ENCODE peak calls at places on chromosomes 3 and 15, in five cellular contexts. A is sigmoid colon, U is fibroblast of pulmonary artery, Z is body of pancreas, M is HCT116. B is an unnamed sample.
A peak's percentile ranks its signal among the peaks of the same experiment; 100 is the strongest.

GRCh38 chr15:52505141-52505540 is 23.5 kb downstream of the MYO5A start:
- DNase-seq in M (no peak), Z (no peak), U (no peak), A (no peak), B (no peak)

GRCh38 chr15:38406451-38406850 is 47.5 kb upstream of the FAM98B start:
- DNase-seq in A (no peak), Z (no peak), U (no peak), M (no peak), B (no peak)

GRCh38 chr3:148079370-148079769 is 618.3 kb upstream of the AGTR1 start:
- DNase-seq in M (no peak), A (peak; percentile 80), U (no peak), Z (no peak), B (no peak)

GRCh38 chr15:101351736-101352135 is 56.7 kb upstream of the SNRPA1 start:
- DNase-seq in A (no peak), M (no peak), U (no peak), Z (no peak), B (no peak)

GRCh38 chr3:50427255-50427654 is 67.9 kb upstream of the TMEM115 start:
- DNase-seq in Z (no peak), M (no peak), U (no peak), A (no peak), B (no peak)

GRCh38 chr15:45157056-45157455 is 27.3 kb downstream of the DUOX1 start:
- DNase-seq in Z (no peak), U (peak; percentile 83), A (no peak), M (no peak), B (no peak)

GRCh38 chr3:185728630-185729334 is 96.1 kb downstream of the IGF2BP2 start:
- DNase-seq in M (no peak), U (peak; percentile 66), A (no peak), Z (no peak), B (no peak)

GRCh38 chr3:184227481-184227935 is 1.9 kb upstream of the VWA5B2 start:
- DNase-seq in Z (peak; percentile 42), U (peak; percentile 32), A (no peak), M (no peak), B (peak; percentile 49)

GRCh38 chr3:119350114-119350513 is 55.9 kb downstream of the ARHGAP31 start:
- DNase-seq in M (no peak), U (peak; percentile 54), A (no peak), Z (no peak), B (no peak)

GRCh38 chr3:174614046-174614445 is 245.1 kb upstream of the NAALADL2 start:
- DNase-seq in U (peak; percentile 3), A (no peak), Z (no peak), M (no peak), B (no peak)

GRCh38 chr3:122307987-122308386 is 17.1 kb upstream of the CSTA start:
- DNase-seq in Z (no peak), A (no peak), M (no peak), U (no peak), B (no peak)

GRCh38 chr3:66355394-66355793 is 134.6 kb downstream of the SLC25A26 start:
- DNase-seq in A (no peak), Z (no peak), M (no peak), U (no peak), B (peak; percentile 39)

GRCh38 chr3:196463804-196464203 is 31.6 kb upstream of the UBXN7 start:
- DNase-seq in M (no peak), Z (no peak), U (no peak), A (no peak), B (no peak)

GRCh38 chr3:140736863-140737460 is 59.1 kb downstream of the TRIM42 start:
- DNase-seq in A (no peak), Z (peak; percentile 36), U (peak; percentile 35), M (no peak), B (peak; percentile 27)

GRCh38 chr3:150469031-150469930 is 61.2 kb downstream of the TSC22D2 start:
- DNase-seq in Z (peak; percentile 49), U (peak; percentile 96), A (peak; percentile 81), M (peak; percentile 68), B (no peak)

GRCh38 chr15:68148039-68148438 is 57.1 kb downstream of the CALML4 start:
- DNase-seq in A (no peak), U (no peak), Z (no peak), M (no peak), B (no peak)

GRCh38 chr3:146970236-146970635 is 365.1 kb upstream of the PLSCR5 start:
- DNase-seq in A (no peak), M (no peak), U (no peak), Z (no peak), B (no peak)

GRCh38 chr3:62186967-62187366 is 186.4 kb downstream of the FEZF2 start:
- DNase-seq in Z (no peak), A (no peak), U (peak; percentile 57), M (peak; percentile 0), B (peak; percentile 15)

GRCh38 chr3:132912416-132912753 is 125.8 kb upstream of the TMEM108 start:
- DNase-seq in U (no peak), A (no peak), Z (no peak), M (no peak), B (no peak)

GRCh38 chr3:120167488-120167887 is 73.2 kb upstream of the GSK3B start:
- DNase-seq in U (no peak), Z (no peak), A (no peak), M (no peak), B (no peak)

GRCh38 chr15:47196057-47196456 is 521.2 kb upstream of the SEMA6D start:
- DNase-seq in Z (peak; percentile 81), M (peak; percentile 13), A (peak; percentile 89), U (peak; percentile 91), B (peak; percentile 82)

GRCh38 chr3:102223139-102223538 is 211.7 kb upstream of the ZPLD1 start:
- DNase-seq in M (no peak), Z (no peak), U (no peak), A (no peak), B (no peak)

GRCh38 chr3:52090131-52090548 is 33.8 kb upstream of the DUSP7 start:
- DNase-seq in U (peak; percentile 84), A (no peak), M (peak; percentile 31), Z (no peak), B (no peak)

DNA sequence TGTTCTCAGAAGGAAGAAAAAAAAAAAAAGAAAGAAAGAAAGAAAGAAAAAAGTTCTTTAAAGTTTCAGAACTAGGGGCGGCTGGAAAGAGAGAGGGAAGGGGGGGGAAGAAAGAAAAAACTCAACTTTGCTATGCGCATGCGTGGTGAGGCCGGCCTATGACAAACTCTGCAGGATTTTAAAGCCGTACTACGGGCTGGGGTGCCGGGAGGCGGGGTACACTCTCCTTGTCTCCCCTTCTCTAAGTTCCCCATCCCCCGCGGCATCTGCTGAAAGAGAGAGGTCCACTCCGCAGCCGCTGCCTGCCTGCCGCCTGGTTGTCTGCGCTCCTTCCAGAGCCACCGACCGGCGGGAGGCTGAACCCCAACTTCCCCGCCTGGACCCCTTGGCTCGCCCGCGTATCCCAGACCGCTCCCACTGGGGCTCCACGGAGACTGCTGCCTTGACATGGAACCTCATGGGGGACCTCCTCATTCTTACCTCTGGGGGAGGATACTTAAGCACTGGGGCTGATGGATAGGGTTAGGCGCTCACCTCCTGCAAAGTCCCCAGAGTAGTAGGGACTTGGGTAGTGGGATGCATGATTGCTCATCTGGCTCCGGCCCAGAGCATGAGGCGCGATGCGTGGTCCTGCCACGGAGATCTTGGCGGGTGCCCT is 1.4 kb upstream of the WNT5A start:
- DNase-seq in Z (peak; percentile 71), M (no peak), A (peak; percentile 89), U (peak; percentile 82), B (peak; percentile 76)
- H3K4me3 ChIP-seq in Z (peak overlapping the region; percentile 71), M (no peak overlapping the region), A (peak overlapping the region; percentile 50), U (peak overlapping the region; percentile 88), B (peak overlapping the region; percentile 60)

GRCh38 chr15:69980311-69981059 is 117.2 kb downstream of the TLE3 start:
- DNase-seq in A (no peak), U (no peak), M (no peak), Z (no peak), B (peak; percentile 77)
- TF ChIP-seq CTCF in A (no peak), U (no peak), M (no peak), Z (no peak), B (peak; percentile 12)

DNA sequence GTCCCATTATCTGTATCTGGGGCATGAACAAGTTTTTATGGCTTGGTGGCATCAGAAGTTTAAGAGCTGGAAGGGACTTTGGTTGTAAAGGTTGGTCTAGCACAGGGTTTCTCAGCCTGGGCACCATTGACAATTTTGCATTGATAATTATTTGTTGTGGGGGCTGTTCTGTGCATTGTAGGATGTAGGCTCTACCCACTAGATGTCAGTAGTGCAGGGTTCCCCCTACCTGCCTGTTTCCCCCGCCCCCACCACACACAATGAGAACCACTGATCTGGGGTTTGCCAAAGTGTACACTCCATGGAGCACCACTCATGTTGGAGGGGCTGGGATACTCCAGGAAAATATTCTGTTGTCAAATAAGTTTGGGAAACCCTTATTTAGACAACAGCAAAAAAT is 42.7 kb downstream of the PLCL2 start:
- DNase-seq in M (no peak), Z (no peak), A (no peak), U (no peak), B (peak; percentile 68)
- H3K4me3 ChIP-seq in M (no peak overlapping the region), Z (no peak overlapping the region), A (no peak overlapping the region), U (no peak overlapping the region), B (no peak overlapping the region)

DNA sequence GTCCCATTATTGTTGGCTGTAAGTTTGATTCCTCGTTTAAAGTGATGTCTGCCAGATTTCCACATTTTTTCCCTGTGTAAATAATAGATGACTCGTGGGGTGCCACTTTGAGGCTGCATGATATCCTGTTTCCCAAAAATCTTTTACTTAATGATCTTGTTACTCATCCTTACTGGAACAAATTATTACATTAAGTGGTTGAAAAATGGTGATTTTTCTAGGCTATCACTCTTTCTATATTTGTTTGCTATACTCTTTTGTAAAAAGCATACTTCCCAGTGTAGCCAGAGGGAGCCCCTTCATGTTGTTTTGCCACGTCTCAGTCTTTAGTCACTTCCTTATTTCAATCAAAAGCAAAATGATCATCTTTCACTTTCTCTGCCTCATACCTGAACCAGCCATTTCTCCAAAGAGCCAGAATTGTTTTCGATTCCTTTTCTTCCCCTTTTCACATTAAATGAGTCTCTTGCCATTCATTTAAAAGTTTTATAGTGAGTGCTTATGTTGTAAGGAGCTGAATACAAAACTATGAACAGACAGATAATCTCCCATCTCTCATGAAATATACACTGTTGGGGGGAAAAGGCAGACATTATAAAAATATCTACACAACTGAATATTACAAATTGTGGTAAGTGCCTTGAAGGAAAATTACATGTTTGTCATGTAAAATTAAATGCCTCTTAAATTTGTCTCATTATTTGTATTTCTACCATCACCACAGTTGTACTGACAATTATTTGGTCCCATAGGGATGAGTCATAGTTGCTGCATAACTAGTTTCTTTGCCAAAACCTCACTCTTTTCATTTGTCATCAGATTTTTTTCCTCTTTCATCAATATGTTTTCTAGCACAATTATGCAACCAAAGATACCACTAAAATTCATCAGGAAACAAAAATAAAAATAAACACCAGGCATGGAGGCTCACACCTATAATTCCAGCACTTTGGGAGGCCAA is 41.5 kb downstream of the ADGRG7 start:
- DNase-seq in U (peak; percentile 68), Z (no peak), M (no peak), A (no peak), B (peak; percentile 61)
- TF ChIP-seq CTCF in U (peak; percentile 35), Z (no peak), M (no peak), A (no peak), B (no peak)

DNA sequence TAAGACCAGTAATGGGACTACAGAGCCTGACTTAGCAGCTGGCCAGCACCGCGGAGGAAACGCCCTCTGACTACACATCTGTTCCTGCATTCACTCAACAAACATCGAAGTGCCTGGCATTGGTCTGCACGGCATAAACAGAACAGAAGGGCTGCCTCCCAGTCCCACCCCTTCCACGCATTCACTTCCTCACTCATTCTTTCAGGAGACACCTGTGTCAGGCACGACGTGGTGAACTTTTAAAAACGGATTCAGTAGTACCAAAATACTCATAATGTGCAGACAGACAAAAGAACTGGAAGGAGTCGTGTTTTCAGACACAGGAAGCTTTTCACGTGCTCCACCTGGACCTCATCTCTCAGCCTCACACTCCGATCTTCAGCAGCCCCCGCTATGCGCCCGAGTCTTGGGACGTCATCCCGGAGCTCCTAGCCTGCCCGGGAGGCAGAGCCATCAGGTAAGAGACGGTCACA is 123.3 kb downstream of the XXYLT1 start:
- DNase-seq in U (peak; percentile 44), A (peak; percentile 88), M (no peak), Z (no peak), B (peak; percentile 95)
- H3K4me3 ChIP-seq in U (no peak overlapping the region), A (peak overlapping the region; percentile 10), M (no peak overlapping the region), Z (no peak overlapping the region), B (peak overlapping the region; percentile 70)

GRCh38 chr15:74793135-74794028 is 11.5 kb downstream of the CSK start:
- DNase-seq in M (no peak), A (peak; percentile 59), U (peak; percentile 31), Z (no peak), B (peak; percentile 73)
- TF ChIP-seq CTCF in M (no peak), A (no peak), U (peak; percentile 36), Z (no peak), B (peak; percentile 60)

B was measured in GM12865.